ENCODE peak calls at places on chromosomes 3 and 15, in nine cellular contexts. One of them, this sample, is unnamed.

GRCh38 chr15:36591534-36592411 is 12.3 kb downstream of the CDIN1 start:
- DNase-seq in stimulated activated CD8-positive, alpha-beta memory T cell treated with anti-CD3 and anti-CD28 coated beads, Interleukin-15, amount 100 ng/mL, for 24 hours: no peak
- DNase-seq in osteoblast: no peak
- DNase-seq in AG10803: peak
- DNase-seq in NCI-H1417: no peak
- DNase-seq in tibial artery: no peak
- DNase-seq in ELF-1: no peak
- DNase-seq in DMS 273 treated with DMSO at 0.1 percent for 48 hours: no peak
- DNase-seq in stimulated activated CD4-positive, alpha-beta T cell treated with anti-CD3 and anti-CD28 coated beads, Interleukin-15, amount 100 ng/mL, for 1 hour: no peak
- DNase-seq in this sample: no peak

GRCh38 chr15:36790891-36791290 is 211.5 kb downstream of the CDIN1 start:
- DNase-seq in stimulated activated CD8-positive, alpha-beta memory T cell treated with anti-CD3 and anti-CD28 coated beads, Interleukin-15, amount 100 ng/mL, for 24 hours: no peak
- DNase-seq in osteoblast: no peak
- DNase-seq in AG10803: no peak
- DNase-seq in NCI-H1417: no peak
- DNase-seq in tibial artery: no peak
- DNase-seq in ELF-1: no peak
- DNase-seq in DMS 273 treated with DMSO at 0.1 percent for 48 hours: no peak
- DNase-seq in stimulated activated CD4-positive, alpha-beta T cell treated with anti-CD3 and anti-CD28 coated beads, Interleukin-15, amount 100 ng/mL, for 1 hour: no peak
- DNase-seq in this sample: no peak

GRCh38 chr3:60399861-60400845 is 851.1 kb downstream of the FHIT start:
- DNase-seq in stimulated activated CD8-positive, alpha-beta memory T cell treated with anti-CD3 and anti-CD28 coated beads, Interleukin-15, amount 100 ng/mL, for 24 hours: no peak
- DNase-seq in osteoblast: no peak
- DNase-seq in AG10803: peak
- DNase-seq in NCI-H1417: no peak
- DNase-seq in tibial artery: no peak
- DNase-seq in ELF-1: no peak
- DNase-seq in DMS 273 treated with DMSO at 0.1 percent for 48 hours: no peak
- DNase-seq in stimulated activated CD4-positive, alpha-beta T cell treated with anti-CD3 and anti-CD28 coated beads, Interleukin-15, amount 100 ng/mL, for 1 hour: no peak
- DNase-seq in this sample: no peak

GRCh38 chr3:192130534-192131132 is 596.7 kb downstream of the FGF12 start:
- DNase-seq in stimulated activated CD8-positive, alpha-beta memory T cell treated with anti-CD3 and anti-CD28 coated beads, Interleukin-15, amount 100 ng/mL, for 24 hours: no peak
- DNase-seq in osteoblast: peak
- DNase-seq in AG10803: peak
- DNase-seq in NCI-H1417: peak
- DNase-seq in tibial artery: peak
- DNase-seq in ELF-1: peak
- DNase-seq in DMS 273 treated with DMSO at 0.1 percent for 48 hours: no peak
- DNase-seq in stimulated activated CD4-positive, alpha-beta T cell treated with anti-CD3 and anti-CD28 coated beads, Interleukin-15, amount 100 ng/mL, for 1 hour: no peak
- DNase-seq in this sample: peak

GRCh38 chr3:79361748-79362378 is 405.9 kb downstream of the ROBO1 start:
- DNase-seq in stimulated activated CD8-positive, alpha-beta memory T cell treated with anti-CD3 and anti-CD28 coated beads, Interleukin-15, amount 100 ng/mL, for 24 hours: no peak
- DNase-seq in osteoblast: no peak
- DNase-seq in AG10803: peak
- DNase-seq in NCI-H1417: peak
- DNase-seq in tibial artery: no peak
- DNase-seq in ELF-1: no peak
- DNase-seq in DMS 273 treated with DMSO at 0.1 percent for 48 hours: peak
- DNase-seq in stimulated activated CD4-positive, alpha-beta T cell treated with anti-CD3 and anti-CD28 coated beads, Interleukin-15, amount 100 ng/mL, for 1 hour: no peak
- DNase-seq in this sample: peak

GRCh38 chr3:17828388-17828787 is 86.0 kb upstream of the TBC1D5 start:
- DNase-seq in stimulated activated CD8-positive, alpha-beta memory T cell treated with anti-CD3 and anti-CD28 coated beads, Interleukin-15, amount 100 ng/mL, for 24 hours: no peak
- DNase-seq in osteoblast: no peak
- DNase-seq in AG10803: no peak
- DNase-seq in NCI-H1417: no peak
- DNase-seq in tibial artery: no peak
- DNase-seq in ELF-1: no peak
- DNase-seq in DMS 273 treated with DMSO at 0.1 percent for 48 hours: no peak
- DNase-seq in stimulated activated CD4-positive, alpha-beta T cell treated with anti-CD3 and anti-CD28 coated beads, Interleukin-15, amount 100 ng/mL, for 1 hour: no peak
- DNase-seq in this sample: no peak

GRCh38 chr15:42232606-42233005 is 24.5 kb upstream of the VPS39 start:
- DNase-seq in stimulated activated CD8-positive, alpha-beta memory T cell treated with anti-CD3 and anti-CD28 coated beads, Interleukin-15, amount 100 ng/mL, for 24 hours: no peak
- DNase-seq in osteoblast: no peak
- DNase-seq in AG10803: no peak
- DNase-seq in NCI-H1417: no peak
- DNase-seq in tibial artery: no peak
- DNase-seq in ELF-1: no peak
- DNase-seq in DMS 273 treated with DMSO at 0.1 percent for 48 hours: no peak
- DNase-seq in stimulated activated CD4-positive, alpha-beta T cell treated with anti-CD3 and anti-CD28 coated beads, Interleukin-15, amount 100 ng/mL, for 1 hour: no peak
- DNase-seq in this sample: no peak

GRCh38 chr3:42666577-42666998 is 13.1 kb downstream of the ZBTB47 start:
- DNase-seq in stimulated activated CD8-positive, alpha-beta memory T cell treated with anti-CD3 and anti-CD28 coated beads, Interleukin-15, amount 100 ng/mL, for 24 hours: no peak
- DNase-seq in osteoblast: peak
- DNase-seq in AG10803: no peak
- DNase-seq in NCI-H1417: no peak
- DNase-seq in tibial artery: no peak
- DNase-seq in ELF-1: no peak
- DNase-seq in DMS 273 treated with DMSO at 0.1 percent for 48 hours: no peak
- DNase-seq in stimulated activated CD4-positive, alpha-beta T cell treated with anti-CD3 and anti-CD28 coated beads, Interleukin-15, amount 100 ng/mL, for 1 hour: no peak
- DNase-seq in this sample: no peak

GRCh38 chr3:114418724-114419543 is 125.1 kb downstream of the TIGIT start:
- DNase-seq in stimulated activated CD8-positive, alpha-beta memory T cell treated with anti-CD3 and anti-CD28 coated beads, Interleukin-15, amount 100 ng/mL, for 24 hours: no peak
- DNase-seq in osteoblast: peak
- DNase-seq in AG10803: peak
- DNase-seq in NCI-H1417: peak
- DNase-seq in tibial artery: no peak
- DNase-seq in ELF-1: no peak
- DNase-seq in DMS 273 treated with DMSO at 0.1 percent for 48 hours: peak
- DNase-seq in stimulated activated CD4-positive, alpha-beta T cell treated with anti-CD3 and anti-CD28 coated beads, Interleukin-15, amount 100 ng/mL, for 1 hour: no peak
- DNase-seq in this sample: peak

GRCh38 chr3:116155830-116156229 is 289.5 kb downstream of the LSAMP start:
- DNase-seq in stimulated activated CD8-positive, alpha-beta memory T cell treated with anti-CD3 and anti-CD28 coated beads, Interleukin-15, amount 100 ng/mL, for 24 hours: no peak
- DNase-seq in osteoblast: no peak
- DNase-seq in AG10803: peak
- DNase-seq in NCI-H1417: no peak
- DNase-seq in tibial artery: no peak
- DNase-seq in ELF-1: no peak
- DNase-seq in DMS 273 treated with DMSO at 0.1 percent for 48 hours: peak
- DNase-seq in stimulated activated CD4-positive, alpha-beta T cell treated with anti-CD3 and anti-CD28 coated beads, Interleukin-15, amount 100 ng/mL, for 1 hour: no peak
- DNase-seq in this sample: peak

GRCh38 chr3:178129109-178129508 is 407.1 kb upstream of the KCNMB2 start:
- DNase-seq in stimulated activated CD8-positive, alpha-beta memory T cell treated with anti-CD3 and anti-CD28 coated beads, Interleukin-15, amount 100 ng/mL, for 24 hours: no peak
- DNase-seq in osteoblast: no peak
- DNase-seq in AG10803: peak
- DNase-seq in NCI-H1417: no peak
- DNase-seq in tibial artery: no peak
- DNase-seq in ELF-1: no peak
- DNase-seq in DMS 273 treated with DMSO at 0.1 percent for 48 hours: no peak
- DNase-seq in stimulated activated CD4-positive, alpha-beta T cell treated with anti-CD3 and anti-CD28 coated beads, Interleukin-15, amount 100 ng/mL, for 1 hour: no peak
- DNase-seq in this sample: no peak